ENCODE peak calls at places on chromosomes 5 and 9, in five cellular contexts. E is naive thymus-derived CD4-positive, alpha-beta T cell; G is colonic mucosa; A is tibial artery; C is uterus. Y is an unnamed sample. For H3K27me3, the result is how much of the 10 kb centered on the place peaks cover.

GRCh38 chr5:34891981-34892380 is 23.3 kb downstream of the RAD1 start:
- DNase-seq in E (no peak), G (no peak), A (no peak), C (peak), Y (peak)

GRCh38 chr9:120965344-120966004 is 38.9 kb upstream of the TRAF1 start:
- DNase-seq in E (no peak), G (no peak), A (peak), C (no peak), Y (no peak)

GRCh38 chr9:130663258-130664171 is 879 bp upstream of the PRDM12 start:
- DNase-seq in E (no peak), G (no peak), A (no peak), C (no peak), Y (no peak)

GRCh38 chr5:109740329-109740728 is 50.6 kb downstream of the MAN2A1 start:
- DNase-seq in E (no peak), G (no peak), A (no peak), C (no peak), Y (no peak)

GRCh38 chr5:149002053-149002452 is 60.8 kb downstream of the SH3TC2 start:
- DNase-seq in E (no peak), G (no peak), A (no peak), C (no peak), Y (no peak)

GRCh38 chr5:145743396-145744061 is 91.6 kb downstream of the PRELID2 start:
- DNase-seq in E (peak), G (no peak), A (no peak), C (no peak), Y (no peak)

GRCh38 chr5:61724102-61724501 is 392.0 kb downstream of the ZSWIM6 start:
- DNase-seq in E (no peak), G (no peak), A (no peak), C (no peak), Y (no peak)

GRCh38 chr9:19358691-19359090 is 21.3 kb downstream of the RPS6 start:
- DNase-seq in E (no peak), G (no peak), A (no peak), C (no peak), Y (no peak)

GRCh38 chr9:121912812-121913627 is 180.1 kb downstream of the TTLL11 start:
- DNase-seq in E (no peak), G (no peak), A (no peak), C (no peak), Y (no peak)

GRCh38 chr5:68343421-68343826 is 127.9 kb downstream of the PIK3R1 start:
- DNase-seq in E (no peak), G (no peak), A (peak), C (peak), Y (peak)

GRCh38 chr5:10451137-10451824 is 9.6 kb downstream of the ROPN1L start:
- DNase-seq in E (no peak), G (no peak), A (no peak), C (no peak), Y (no peak)

GRCh38 chr5:137395011-137395755 is 103.9 kb downstream of the SPOCK1 start:
- DNase-seq in E (no peak), G (no peak), A (no peak), C (no peak), Y (no peak)

GRCh38 chr5:73379435-73379834 is 69.1 kb downstream of the FOXD1 start:
- DNase-seq in E (no peak), G (no peak), A (no peak), C (no peak), Y (no peak)

GRCh38 chr5:73378765-73379164 is 69.8 kb downstream of the FOXD1 start:
- DNase-seq in E (no peak), G (no peak), A (no peak), C (no peak), Y (no peak)

GRCh38 chr5:73376618-73377170 is 71.9 kb downstream of the FOXD1 start:
- DNase-seq in E (no peak), G (no peak), A (no peak), C (no peak), Y (no peak)

GRCh38 chr5:73380052-73380451 is 68.5 kb downstream of the FOXD1 start:
- DNase-seq in E (no peak), G (no peak), A (no peak), C (no peak), Y (peak)

GRCh38 chr5:73378070-73378469 is 70.5 kb downstream of the FOXD1 start:
- DNase-seq in E (no peak), G (no peak), A (no peak), C (no peak), Y (no peak)
- H3K27me3 ChIP-seq in E (under half), G (under half), A (under half), C (under half), Y (half or more)

GRCh38 chr5:73355083-73355482 is 93.5 kb downstream of the FOXD1 start:
- DNase-seq in E (no peak), G (no peak), A (no peak), C (no peak), Y (no peak)
- H3K27me3 ChIP-seq in E (under half), G (under half), A (under half), C (under half), Y (under half)

GRCh38 chr9:128421474-128422010 is 885 bp downstream of the CERCAM start:
- DNase-seq in E (no peak), G (no peak), A (no peak), C (peak), Y (peak)

GRCh38 chr9:128420060-128420650 is 502 bp upstream of the CERCAM start:
- DNase-seq in E (peak), G (peak), A (peak), C (peak), Y (peak)

GRCh38 chr9:128420651-128421473 is at the start of gene CERCAM:
- DNase-seq in E (no peak), G (peak), A (peak), C (peak), Y (peak)

GRCh38 chr9:128416432-128417019 is 4.1 kb upstream of the CERCAM start:
- DNase-seq in E (no peak), G (no peak), A (no peak), C (no peak), Y (no peak)

DNA sequence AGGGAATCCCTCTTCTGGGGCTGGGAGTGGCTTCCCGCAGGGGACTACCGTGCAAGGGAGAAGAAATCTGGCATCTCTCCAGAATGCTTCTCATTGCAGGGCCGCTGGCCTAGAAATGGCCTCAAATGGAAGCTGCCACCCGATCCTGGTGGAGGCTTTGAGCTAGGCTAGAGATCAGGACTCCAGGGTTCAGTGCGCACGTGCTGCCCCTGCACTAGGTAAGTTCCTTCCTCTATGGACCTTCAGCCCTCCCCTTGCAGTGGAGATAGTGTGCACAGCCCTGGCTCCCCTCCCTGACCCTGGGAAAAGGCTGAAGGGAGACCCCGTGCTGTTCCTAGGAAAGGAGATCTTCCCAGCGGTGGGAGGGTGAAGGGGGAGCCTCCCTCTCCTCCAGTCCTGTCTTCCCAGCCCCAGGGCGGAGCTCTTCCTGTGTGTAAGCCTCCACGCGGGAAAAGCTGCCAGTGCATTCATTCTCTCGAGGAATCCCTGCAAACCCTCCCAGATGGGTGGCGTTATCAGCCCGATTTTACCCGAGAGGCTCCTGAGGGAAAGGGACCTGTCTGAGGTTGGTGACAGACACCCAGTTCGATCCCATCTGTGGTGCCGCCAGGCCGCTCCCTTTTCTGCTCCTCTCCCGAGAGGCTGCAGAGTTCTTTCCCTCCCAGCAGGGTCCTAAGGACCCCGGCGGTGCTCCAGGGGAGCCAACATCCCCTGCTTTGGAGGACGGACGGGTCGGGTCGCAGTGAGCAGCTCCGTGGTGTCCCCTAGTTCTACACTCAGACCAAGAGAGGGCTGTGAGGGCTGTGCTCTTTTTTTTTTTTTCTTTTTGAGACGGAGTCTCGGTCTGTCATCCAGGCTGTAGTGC is 1.4 kb upstream of the CERCAM start:
- DNase-seq in E (no peak), G (no peak), A (no peak), C (peak), Y (no peak)
- H3K27me3 ChIP-seq in E (under half), G (under half), A (under half), C (under half), Y (under half)

GRCh38 chr9:90071257-90071656 is 466.4 kb downstream of the GADD45G start:
- DNase-seq in E (no peak), G (no peak), A (no peak), C (no peak), Y (no peak)
- H3K27me3 ChIP-seq in E (under half), G (under half), A (under half), C (under half), Y (under half)

GRCh38 chr9:133538851-133539250 is 4.3 kb downstream of the ADAMTSL2 start:
- DNase-seq in E (no peak), G (no peak), A (no peak), C (no peak), Y (no peak)

GRCh38 chr9:133539434-133539833 is 4.9 kb downstream of the ADAMTSL2 start:
- DNase-seq in E (no peak), G (peak), A (no peak), C (peak), Y (no peak)

GRCh38 chr9:133536536-133536935 is 2.0 kb downstream of the ADAMTSL2 start:
- DNase-seq in E (no peak), G (no peak), A (no peak), C (no peak), Y (no peak)

GRCh38 chr9:133537257-133537656 is 2.8 kb downstream of the ADAMTSL2 start:
- DNase-seq in E (no peak), G (no peak), A (no peak), C (no peak), Y (no peak)

GRCh38 chr9:133538176-133538575 is 3.7 kb downstream of the ADAMTSL2 start:
- DNase-seq in E (no peak), G (no peak), A (no peak), C (no peak), Y (no peak)
- H3K27me3 ChIP-seq in E (under half), G (under half), A (under half), C (under half), Y (under half)